ENCODE peak calls at places on chromosomes 16 and 17, in four cellular contexts. V is HCT116, C is H1, E is HepG2. L is an unnamed sample.

GRCh38 chr16:73050115-73051099 is 2.5 kb upstream of the ZFHX3 start:
- DNase-seq in E (no peak), C (no peak), V (no peak), L (no peak)

GRCh38 chr16:86665319-86665675 is 86.9 kb downstream of the FOXL1 start:
- DNase-seq in E (peak), C (no peak), V (no peak), L (no peak)

GRCh38 chr17:7046127-7046724 is 2.3 kb upstream of the SLC16A11 start:
- DNase-seq in V (peak), E (peak), C (no peak), L (no peak)

GRCh38 chr17:61809816-61810392 is 53.4 kb downstream of the BRIP1 start:
- DNase-seq in E (no peak), C (no peak), V (no peak), L (no peak)

GRCh38 chr17:5509482-5509881 is 23.1 kb downstream of the MIS12 start:
- DNase-seq in C (no peak), E (no peak), V (no peak), L (no peak)

GRCh38 chr16:48013476-48013875 is 142.3 kb downstream of the ABCC12 start:
- DNase-seq in C (no peak), E (no peak), V (no peak), L (no peak)

GRCh38 chr16:13606804-13607203 is 313.1 kb upstream of the ERCC4 start:
- DNase-seq in C (no peak), V (no peak), E (no peak), L (no peak)

GRCh38 chr17:40598928-40599627 is 33.8 kb upstream of the CCR7 start:
- DNase-seq in E (no peak), V (no peak), C (no peak), L (no peak)

GRCh38 chr16:52318259-52319008 is 228.5 kb downstream of the TOX3 start:
- DNase-seq in E (no peak), V (no peak), C (no peak), L (peak)

GRCh38 chr16:4029816-4030215 is 86.4 kb downstream of the ADCY9 start:
- DNase-seq in C (no peak), V (no peak), E (no peak), L (no peak)

GRCh38 chr16:17921357-17921978 is 415.1 kb downstream of the NPIPA8 start:
- DNase-seq in E (peak), V (peak), C (peak), L (peak)

GRCh38 chr16:11128211-11129123 is 127.5 kb downstream of the SOCS1 start:
- DNase-seq in V (no peak), C (no peak), E (no peak), L (no peak)

GRCh38 chr17:64741924-64742670 is 80.0 kb upstream of the SMURF2 start:
- DNase-seq in E (no peak), C (no peak), V (no peak), L (no peak)

GRCh38 chr17:41404024-41404651 is 6.7 kb upstream of the KRT31 start:
- DNase-seq in C (no peak), V (peak), E (peak), L (no peak)

GRCh38 chr17:45382226-45382625 is 50.4 kb downstream of the ARHGAP27 start:
- DNase-seq in V (no peak), E (no peak), C (no peak), L (no peak)

GRCh38 chr16:22970191-22970845 is 156.4 kb downstream of the HS3ST2 start:
- DNase-seq in C (no peak), E (no peak), V (no peak), L (peak)

GRCh38 chr17:80803451-80804428 is 187.9 kb upstream of the CHMP6 start:
- DNase-seq in C (no peak), V (no peak), E (no peak), L (no peak)

GRCh38 chr16:3986235-3986544 is 105.7 kb upstream of the CREBBP start:
- DNase-seq in C (no peak), E (no peak), V (no peak), L (no peak)

GRCh38 chr16:9738690-9739089 is 443.5 kb downstream of the GRIN2A start:
- DNase-seq in C (no peak), E (no peak), V (no peak), L (no peak)
- TF ChIP-seq ZNF274 in C (no peak), E (no peak), V (no peak), L (no peak)

DNA sequence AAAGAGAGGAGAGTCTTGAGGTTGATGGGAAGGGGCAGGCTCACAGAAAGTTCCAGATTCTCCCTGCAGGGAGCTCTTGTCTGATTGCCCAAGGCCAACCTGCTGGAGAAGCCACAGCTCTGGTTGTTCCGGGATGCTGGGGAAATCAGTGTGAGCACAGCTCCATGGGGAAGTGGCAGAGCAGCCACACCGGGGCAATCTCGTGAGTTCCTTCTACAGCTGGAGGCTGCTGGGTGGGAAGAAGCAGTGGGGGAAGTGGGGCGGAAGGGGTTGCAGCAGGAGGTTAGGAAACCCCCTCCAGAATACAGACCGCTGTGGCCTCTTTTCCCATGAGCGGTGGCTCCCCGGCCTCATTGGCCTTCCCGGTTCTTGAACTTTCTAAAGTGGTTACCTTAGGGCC is 34.0 kb downstream of the KIAA0513 start:
- DNase-seq in V (no peak), E (no peak), C (no peak), L (no peak)
- H3K9ac ChIP-seq in V (no peak), E (no peak), C (no peak), L (no peak)

GRCh38 chr17:58277726-58278595 is 2.8 kb downstream of the MPO start:
- DNase-seq in C (no peak), E (no peak), V (no peak), L (no peak)

GRCh38 chr17:58279736-58280479 is 827 bp downstream of the MPO start:
- DNase-seq in V (no peak), C (no peak), E (no peak), L (no peak)

GRCh38 chr17:58280480-58281217 is at the start of gene MPO:
- DNase-seq in C (no peak), V (no peak), E (no peak), L (no peak)

GRCh38 chr17:58278661-58279015 is 2.1 kb downstream of the MPO start:
- DNase-seq in V (no peak), C (no peak), E (no peak), L (no peak)

GRCh38 chr17:58279016-58279671 is 1.6 kb downstream of the MPO start:
- DNase-seq in V (no peak), E (no peak), C (no peak), L (no peak)
- TF ChIP-seq ZNF274 in V (no peak), E (no peak), C (no peak), L (no peak)

DNA sequence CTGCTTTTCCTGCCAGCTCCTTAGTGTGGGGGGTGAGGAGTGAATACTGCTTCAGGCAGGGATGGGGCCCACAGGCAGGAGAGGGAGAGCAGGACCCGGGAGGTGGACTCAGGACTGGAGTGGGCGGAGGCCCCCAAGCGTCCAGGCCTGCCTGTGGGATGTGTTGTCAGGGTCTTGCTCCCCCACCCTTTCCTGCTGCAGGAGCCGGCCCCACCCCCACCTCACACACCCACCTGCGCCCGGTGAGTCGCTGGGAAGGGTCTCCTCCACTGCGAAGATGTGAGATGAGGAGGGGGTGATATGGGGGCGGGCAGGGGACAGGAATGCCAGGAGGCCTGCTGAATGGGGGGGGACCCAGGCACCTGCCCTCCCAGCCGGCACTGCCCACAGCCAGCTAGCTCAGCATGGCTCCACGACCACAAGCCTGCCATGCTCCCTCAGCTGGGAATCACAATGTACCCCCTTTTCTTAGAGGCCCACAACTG is 1.1 kb downstream of the FAM171A2 start:
- DNase-seq in E (no peak), V (no peak), C (no peak), L (no peak)
- H3K9ac ChIP-seq in E (peak), V (peak), C (no peak), L (peak)

GRCh38 chr17:51650202-51650601 is 389.9 kb downstream of the UTP18 start:
- DNase-seq in V (no peak), E (no peak), C (no peak), L (no peak)

GRCh38 chr17:51647873-51648272 is 387.5 kb downstream of the UTP18 start:
- DNase-seq in C (no peak), E (no peak), V (no peak), L (no peak)

GRCh38 chr17:51651513-51652298 is 391.4 kb downstream of the UTP18 start:
- DNase-seq in E (no peak), V (no peak), C (no peak), L (no peak)

GRCh38 chr17:51652529-51652928 is 392.2 kb downstream of the UTP18 start:
- DNase-seq in V (no peak), C (no peak), E (no peak), L (no peak)

GRCh38 chr17:51650772-51651171 is 390.4 kb downstream of the UTP18 start:
- DNase-seq in E (no peak), V (no peak), C (no peak), L (no peak)
- TF ChIP-seq ZNF274 in E (no peak), V (no peak), C (no peak), L (no peak)

DNA sequence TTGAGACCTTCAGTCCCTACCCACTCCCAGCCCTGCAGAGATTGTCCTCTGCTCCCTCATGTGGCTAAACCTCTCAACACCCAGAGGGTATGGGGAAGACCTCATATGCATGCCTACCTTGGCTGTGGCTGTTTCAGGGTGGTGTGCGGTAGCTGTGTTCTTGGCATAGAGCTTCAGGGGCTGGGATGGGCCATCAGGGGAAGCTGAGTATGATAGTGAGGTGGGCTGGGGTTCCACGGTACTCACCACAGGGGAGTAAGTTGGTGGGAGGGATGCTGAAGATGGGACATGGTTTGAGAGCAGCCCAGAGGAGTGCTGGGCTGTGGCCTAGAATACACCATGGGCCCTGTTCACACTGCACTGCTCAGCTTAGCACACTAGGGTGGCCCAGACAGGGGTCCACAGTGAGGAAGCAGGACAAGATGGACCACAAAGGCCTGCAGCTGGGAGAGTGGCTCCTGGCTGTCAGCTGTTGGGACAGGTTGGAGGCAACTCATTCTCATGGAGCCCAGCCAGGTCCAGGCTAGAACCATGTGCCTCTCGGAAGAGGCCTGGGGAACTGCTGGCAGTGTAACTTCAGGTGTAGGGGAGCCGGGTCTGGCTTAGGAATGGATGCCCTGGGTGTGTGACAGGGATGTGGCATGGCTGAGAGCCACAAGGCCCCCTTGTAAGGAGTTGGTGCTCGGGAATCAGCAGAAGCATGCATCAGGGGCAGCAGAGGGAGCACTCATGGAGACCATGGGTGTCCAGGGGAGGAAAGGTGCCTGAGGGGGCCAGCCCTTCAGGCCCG is 3.1 kb downstream of the MFAP4 start:
- DNase-seq in E (no peak), V (no peak), C (no peak), L (no peak)
- H3K9ac ChIP-seq in E (no peak), V (no peak), C (no peak), L (no peak)

GRCh38 chr16:12486386-12486785 is 317.3 kb downstream of the CPPED1 start:
- DNase-seq in E (no peak), C (no peak), V (no peak), L (no peak)

GRCh38 chr16:12484987-12485386 is 318.7 kb downstream of the CPPED1 start:
- DNase-seq in V (no peak), C (no peak), E (no peak), L (no peak)

GRCh38 chr16:12488371-12488770 is 315.3 kb downstream of the CPPED1 start:
- DNase-seq in C (no peak), E (no peak), V (no peak), L (no peak)

GRCh38 chr16:12485425-12485824 is 318.3 kb downstream of the CPPED1 start:
- DNase-seq in C (no peak), E (no peak), V (no peak), L (no peak)

GRCh38 chr16:12489362-12489761 is 314.3 kb downstream of the CPPED1 start:
- DNase-seq in E (no peak), V (no peak), C (no peak), L (no peak)
- TF ChIP-seq ZNF274 in E (no peak), V (no peak), C (no peak), L (no peak)

DNA sequence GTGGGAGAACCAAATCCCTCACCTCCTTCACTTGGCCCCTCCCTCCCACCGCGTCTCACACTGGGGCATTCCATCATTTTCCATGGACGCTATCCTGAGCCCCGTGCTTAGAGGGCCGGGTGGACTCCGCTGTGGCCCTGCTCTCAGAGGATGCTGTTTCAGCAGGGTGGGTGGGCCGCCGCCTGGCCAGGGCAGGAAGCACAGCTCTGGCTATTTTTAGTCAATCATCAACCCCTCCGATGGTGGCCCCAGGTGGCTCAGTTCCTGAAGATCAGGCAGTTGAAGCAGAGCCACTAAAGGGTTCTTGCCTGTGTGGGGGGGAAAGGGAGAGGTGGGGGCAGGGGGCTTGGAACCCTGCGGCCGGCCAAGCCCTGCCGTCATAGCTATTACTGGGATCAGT is 230.3 kb downstream of the ENGASE start:
- DNase-seq in C (no peak), V (no peak), E (no peak), L (no peak)
- H3K9ac ChIP-seq in C (no peak), V (no peak), E (no peak), L (no peak)

GRCh38 chr17:15260376-15261062 is 4.6 kb downstream of the PMP22 start:
- DNase-seq in V (no peak), C (peak), E (peak), L (peak)
- TF ChIP-seq ZNF274 in V (no peak), C (no peak), E (no peak), L (no peak)

DNA sequence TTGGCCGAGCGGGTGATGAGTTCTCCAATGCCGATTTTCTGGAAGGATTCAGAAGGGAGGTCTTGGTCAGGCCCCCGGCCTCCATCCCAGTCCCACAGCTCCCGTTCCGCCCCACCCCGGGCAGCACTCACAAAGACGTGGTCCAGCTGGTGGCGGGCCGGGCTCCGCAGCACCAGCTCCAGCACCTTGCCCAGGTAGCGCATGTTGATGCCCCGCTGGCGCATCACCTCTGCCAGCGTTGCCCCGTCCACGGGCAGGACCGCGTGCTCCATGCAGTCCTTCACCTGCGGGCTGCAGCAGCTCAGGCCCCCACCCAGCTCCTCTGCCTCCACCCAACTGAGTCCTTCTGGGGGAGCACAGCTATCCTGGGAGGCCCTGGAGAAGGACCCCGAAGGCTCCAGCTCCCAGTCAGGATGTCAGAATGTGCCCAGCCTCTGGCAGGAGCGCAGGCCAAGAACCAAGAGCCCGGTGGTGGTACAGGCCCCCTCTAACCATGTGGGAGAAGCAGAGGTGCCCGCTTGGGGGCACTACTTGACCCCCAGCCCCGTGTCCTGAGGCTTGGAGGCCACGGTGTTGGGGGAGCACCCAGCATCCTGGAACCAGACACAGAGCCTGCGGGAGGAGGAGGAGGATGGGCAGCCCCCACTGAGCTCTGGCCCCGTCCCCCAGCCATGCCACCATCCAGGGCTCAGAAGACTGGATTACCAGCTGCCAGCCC is 16.2 kb downstream of the CLUH start:
- DNase-seq in V (no peak), C (no peak), E (no peak), L (no peak)
- H3K9ac ChIP-seq in V (no peak), C (no peak), E (no peak), L (no peak)

L was measured in NT2/D1.